ENCODE peak calls at places on chromosome 3, in ten cellular contexts. One of them, this sample, is unnamed. For H3K4me1, the result is how much of the 10 kb centered on the place peaks cover.

GRCh38 chr3:180646187-180646790 is 33.0 kb downstream of the CCDC39 start:
- DNase-seq in astrocyte: peak
- DNase-seq in neuronal stem cell: no peak
- DNase-seq in DND-41: no peak
- DNase-seq in mesenchymal stem cell: no peak
- DNase-seq in pancreas: no peak
- DNase-seq in heart right ventricle: no peak
- DNase-seq in A549: peak
- DNase-seq in left ventricle myocardium inferior: no peak
- DNase-seq in GM23338: peak
- DNase-seq in this sample: no peak

GRCh38 chr3:64049832-64050231 is 26.5 kb upstream of the PSMD6 start:
- DNase-seq in astrocyte: no peak
- DNase-seq in neuronal stem cell: peak
- DNase-seq in DND-41: no peak
- DNase-seq in mesenchymal stem cell: no peak
- DNase-seq in pancreas: no peak
- DNase-seq in heart right ventricle: no peak
- DNase-seq in A549: no peak
- DNase-seq in left ventricle myocardium inferior: no peak
- DNase-seq in GM23338: peak
- DNase-seq in this sample: no peak

GRCh38 chr3:133138017-133138416 is 99.8 kb downstream of the TMEM108 start:
- DNase-seq in astrocyte: no peak
- DNase-seq in neuronal stem cell: no peak
- DNase-seq in DND-41: no peak
- DNase-seq in mesenchymal stem cell: no peak
- DNase-seq in pancreas: no peak
- DNase-seq in heart right ventricle: no peak
- DNase-seq in A549: no peak
- DNase-seq in left ventricle myocardium inferior: no peak
- DNase-seq in GM23338: no peak
- DNase-seq in this sample: no peak

GRCh38 chr3:159620873-159621272 is 367.8 kb upstream of the IL12A start:
- DNase-seq in astrocyte: peak
- DNase-seq in neuronal stem cell: no peak
- DNase-seq in DND-41: no peak
- DNase-seq in mesenchymal stem cell: peak
- DNase-seq in pancreas: no peak
- DNase-seq in heart right ventricle: no peak
- DNase-seq in A549: peak
- DNase-seq in left ventricle myocardium inferior: no peak
- DNase-seq in GM23338: no peak
- DNase-seq in this sample: no peak

GRCh38 chr3:58585994-58586393 is 8.8 kb upstream of the FAM107A start:
- DNase-seq in astrocyte: no peak
- DNase-seq in neuronal stem cell: no peak
- DNase-seq in DND-41: no peak
- DNase-seq in mesenchymal stem cell: no peak
- DNase-seq in pancreas: no peak
- DNase-seq in heart right ventricle: no peak
- DNase-seq in A549: no peak
- DNase-seq in left ventricle myocardium inferior: no peak
- DNase-seq in GM23338: no peak
- DNase-seq in this sample: no peak

GRCh38 chr3:64187065-64187959 is 38.0 kb downstream of the PRICKLE2 start:
- DNase-seq in astrocyte: peak
- DNase-seq in neuronal stem cell: no peak
- DNase-seq in DND-41: no peak
- DNase-seq in mesenchymal stem cell: peak
- DNase-seq in pancreas: peak
- DNase-seq in heart right ventricle: peak
- DNase-seq in A549: peak
- DNase-seq in left ventricle myocardium inferior: peak
- DNase-seq in GM23338: no peak
- DNase-seq in this sample: peak

GRCh38 chr3:15861163-15861562 is 63.4 kb upstream of the ANKRD28 start:
- DNase-seq in astrocyte: no peak
- DNase-seq in neuronal stem cell: no peak
- DNase-seq in DND-41: no peak
- DNase-seq in mesenchymal stem cell: peak
- DNase-seq in pancreas: no peak
- DNase-seq in heart right ventricle: no peak
- DNase-seq in A549: no peak
- DNase-seq in left ventricle myocardium inferior: no peak
- DNase-seq in GM23338: no peak
- DNase-seq in this sample: no peak

GRCh38 chr3:132972333-132972732 is 65.9 kb upstream of the TMEM108 start:
- DNase-seq in astrocyte: peak
- DNase-seq in neuronal stem cell: no peak
- DNase-seq in DND-41: no peak
- DNase-seq in mesenchymal stem cell: no peak
- DNase-seq in pancreas: no peak
- DNase-seq in heart right ventricle: no peak
- DNase-seq in A549: no peak
- DNase-seq in left ventricle myocardium inferior: no peak
- DNase-seq in GM23338: no peak
- DNase-seq in this sample: no peak

GRCh38 chr3:127072971-127073851 is 90.3 kb downstream of the PLXNA1 start:
- DNase-seq in astrocyte: no peak
- DNase-seq in neuronal stem cell: no peak
- DNase-seq in DND-41: no peak
- DNase-seq in mesenchymal stem cell: no peak
- DNase-seq in pancreas: no peak
- DNase-seq in heart right ventricle: no peak
- DNase-seq in A549: no peak
- DNase-seq in left ventricle myocardium inferior: no peak
- DNase-seq in GM23338: no peak
- DNase-seq in this sample: peak

GRCh38 chr3:10364816-10365215 is 43.9 kb upstream of the SEC13 start:
- DNase-seq in astrocyte: no peak
- DNase-seq in neuronal stem cell: no peak
- DNase-seq in DND-41: no peak
- DNase-seq in mesenchymal stem cell: no peak
- DNase-seq in pancreas: no peak
- DNase-seq in heart right ventricle: no peak
- DNase-seq in A549: no peak
- DNase-seq in left ventricle myocardium inferior: no peak
- DNase-seq in GM23338: no peak
- DNase-seq in this sample: no peak

GRCh38 chr3:10365791-10366190 is 44.9 kb upstream of the SEC13 start:
- DNase-seq in astrocyte: peak
- DNase-seq in neuronal stem cell: no peak
- DNase-seq in DND-41: no peak
- DNase-seq in mesenchymal stem cell: peak
- DNase-seq in pancreas: no peak
- DNase-seq in heart right ventricle: no peak
- DNase-seq in A549: no peak
- DNase-seq in left ventricle myocardium inferior: no peak
- DNase-seq in GM23338: no peak
- DNase-seq in this sample: no peak

GRCh38 chr3:10366681-10367101 is 45.8 kb upstream of the SEC13 start:
- DNase-seq in astrocyte: peak
- DNase-seq in neuronal stem cell: no peak
- DNase-seq in DND-41: no peak
- DNase-seq in mesenchymal stem cell: peak
- DNase-seq in pancreas: no peak
- DNase-seq in heart right ventricle: no peak
- DNase-seq in A549: peak
- DNase-seq in left ventricle myocardium inferior: no peak
- DNase-seq in GM23338: peak
- DNase-seq in this sample: no peak

GRCh38 chr3:10363935-10364334 is 43.0 kb upstream of the SEC13 start:
- DNase-seq in astrocyte: no peak
- DNase-seq in neuronal stem cell: no peak
- DNase-seq in DND-41: no peak
- DNase-seq in mesenchymal stem cell: peak
- DNase-seq in pancreas: no peak
- DNase-seq in heart right ventricle: no peak
- DNase-seq in A549: no peak
- DNase-seq in left ventricle myocardium inferior: no peak
- DNase-seq in GM23338: no peak
- DNase-seq in this sample: no peak

GRCh38 chr3:10365316-10365715 is 44.4 kb upstream of the SEC13 start:
- DNase-seq in astrocyte: no peak
- DNase-seq in neuronal stem cell: no peak
- DNase-seq in DND-41: no peak
- DNase-seq in mesenchymal stem cell: no peak
- DNase-seq in pancreas: no peak
- DNase-seq in heart right ventricle: no peak
- DNase-seq in A549: no peak
- DNase-seq in left ventricle myocardium inferior: no peak
- DNase-seq in GM23338: no peak
- DNase-seq in this sample: no peak
- H3K4me1 ChIP-seq in astrocyte: under half
- H3K4me1 ChIP-seq in neuronal stem cell: under half
- H3K4me1 ChIP-seq in DND-41: under half
- H3K4me1 ChIP-seq in mesenchymal stem cell: under half
- H3K4me1 ChIP-seq in pancreas: under half
- H3K4me1 ChIP-seq in heart right ventricle: under half
- H3K4me1 ChIP-seq in A549: under half
- H3K4me1 ChIP-seq in left ventricle myocardium inferior: under half
- H3K4me1 ChIP-seq in GM23338: under half
- H3K4me1 ChIP-seq in this sample: under half

DNA sequence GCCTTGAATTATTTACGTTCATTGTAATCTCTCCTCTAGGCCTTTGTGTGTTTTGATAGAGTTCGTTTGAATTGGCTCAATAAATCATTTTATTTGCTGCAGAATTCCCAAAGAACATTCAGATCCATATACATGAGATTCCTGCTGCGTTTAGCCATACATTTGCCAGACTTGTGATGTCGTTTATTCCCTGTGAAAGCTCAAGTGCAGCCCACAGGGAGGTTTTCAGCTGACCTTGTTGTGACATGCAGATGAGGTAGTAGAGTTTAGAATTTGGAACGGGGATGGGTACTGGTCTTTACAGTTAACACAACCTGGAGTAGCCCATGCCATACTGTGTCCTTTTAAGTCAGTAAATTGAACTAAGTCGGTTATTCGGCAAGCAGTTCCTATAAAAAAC is at the start of gene C3orf20:
- DNase-seq in astrocyte: no peak
- DNase-seq in neuronal stem cell: no peak
- DNase-seq in DND-41: no peak
- DNase-seq in mesenchymal stem cell: no peak
- DNase-seq in pancreas: no peak
- DNase-seq in heart right ventricle: no peak
- DNase-seq in A549: no peak
- DNase-seq in left ventricle myocardium inferior: no peak
- DNase-seq in GM23338: no peak
- DNase-seq in this sample: no peak
- H3K4me1 ChIP-seq in astrocyte: under half
- H3K4me1 ChIP-seq in neuronal stem cell: under half
- H3K4me1 ChIP-seq in DND-41: under half
- H3K4me1 ChIP-seq in mesenchymal stem cell: under half
- H3K4me1 ChIP-seq in pancreas: under half
- H3K4me1 ChIP-seq in heart right ventricle: under half
- H3K4me1 ChIP-seq in A549: under half
- H3K4me1 ChIP-seq in left ventricle myocardium inferior: under half
- H3K4me1 ChIP-seq in GM23338: under half
- H3K4me1 ChIP-seq in this sample: under half

DNA sequence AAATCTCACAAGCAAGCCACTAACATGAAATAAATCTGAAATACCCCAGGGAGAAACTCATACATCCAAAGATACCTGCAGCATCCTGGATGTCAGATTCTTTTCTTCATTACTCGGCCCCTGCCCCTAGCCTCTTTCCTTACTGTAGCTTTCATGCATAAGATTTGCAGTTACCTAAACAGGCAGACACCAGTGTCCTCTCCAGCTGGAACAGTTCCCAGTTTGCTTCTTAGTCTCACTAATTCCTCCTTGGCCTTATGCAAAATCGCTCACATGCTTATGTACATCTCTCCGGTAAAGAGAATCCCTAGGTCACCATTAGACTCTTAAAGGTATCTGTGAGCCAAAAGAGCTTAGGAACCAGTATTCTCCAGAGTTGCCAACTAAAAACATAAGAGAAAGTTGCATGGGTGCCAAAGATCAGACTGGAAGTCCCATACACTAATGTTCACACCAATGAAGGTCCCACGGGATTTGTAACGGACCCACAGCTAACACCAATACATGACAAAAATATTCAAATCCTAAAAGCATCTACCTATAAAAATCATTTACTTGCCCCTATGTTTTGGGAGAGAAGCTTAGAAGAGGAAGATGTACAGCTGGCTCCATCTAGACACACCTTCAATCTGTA is 66.6 kb downstream of the CBLB start:
- DNase-seq in astrocyte: no peak
- DNase-seq in neuronal stem cell: no peak
- DNase-seq in DND-41: no peak
- DNase-seq in mesenchymal stem cell: no peak
- DNase-seq in pancreas: no peak
- DNase-seq in heart right ventricle: no peak
- DNase-seq in A549: no peak
- DNase-seq in left ventricle myocardium inferior: no peak
- DNase-seq in GM23338: no peak
- DNase-seq in this sample: no peak
- H3K4me1 ChIP-seq in astrocyte: under half
- H3K4me1 ChIP-seq in neuronal stem cell: under half
- H3K4me1 ChIP-seq in DND-41: under half
- H3K4me1 ChIP-seq in mesenchymal stem cell: under half
- H3K4me1 ChIP-seq in pancreas: under half
- H3K4me1 ChIP-seq in heart right ventricle: under half
- H3K4me1 ChIP-seq in A549: under half
- H3K4me1 ChIP-seq in left ventricle myocardium inferior: half or more
- H3K4me1 ChIP-seq in GM23338: half or more
- H3K4me1 ChIP-seq in this sample: under half

GRCh38 chr3:114852974-114853373 is 294.1 kb downstream of the ZBTB20 start:
- DNase-seq in astrocyte: no peak
- DNase-seq in neuronal stem cell: no peak
- DNase-seq in DND-41: no peak
- DNase-seq in mesenchymal stem cell: no peak
- DNase-seq in pancreas: no peak
- DNase-seq in heart right ventricle: no peak
- DNase-seq in A549: no peak
- DNase-seq in left ventricle myocardium inferior: no peak
- DNase-seq in GM23338: no peak
- DNase-seq in this sample: no peak

GRCh38 chr3:114857281-114857680 is 289.8 kb downstream of the ZBTB20 start:
- DNase-seq in astrocyte: no peak
- DNase-seq in neuronal stem cell: no peak
- DNase-seq in DND-41: no peak
- DNase-seq in mesenchymal stem cell: no peak
- DNase-seq in pancreas: no peak
- DNase-seq in heart right ventricle: no peak
- DNase-seq in A549: no peak
- DNase-seq in left ventricle myocardium inferior: no peak
- DNase-seq in GM23338: no peak
- DNase-seq in this sample: no peak

GRCh38 chr3:114858329-114858728 is 288.8 kb downstream of the ZBTB20 start:
- DNase-seq in astrocyte: no peak
- DNase-seq in neuronal stem cell: no peak
- DNase-seq in DND-41: no peak
- DNase-seq in mesenchymal stem cell: no peak
- DNase-seq in pancreas: no peak
- DNase-seq in heart right ventricle: no peak
- DNase-seq in A549: no peak
- DNase-seq in left ventricle myocardium inferior: no peak
- DNase-seq in GM23338: no peak
- DNase-seq in this sample: no peak

GRCh38 chr3:114856867-114857266 is 290.2 kb downstream of the ZBTB20 start:
- DNase-seq in astrocyte: no peak
- DNase-seq in neuronal stem cell: no peak
- DNase-seq in DND-41: no peak
- DNase-seq in mesenchymal stem cell: no peak
- DNase-seq in pancreas: no peak
- DNase-seq in heart right ventricle: no peak
- DNase-seq in A549: no peak
- DNase-seq in left ventricle myocardium inferior: no peak
- DNase-seq in GM23338: no peak
- DNase-seq in this sample: no peak

GRCh38 chr3:114855839-114856238 is 291.2 kb downstream of the ZBTB20 start:
- DNase-seq in astrocyte: no peak
- DNase-seq in neuronal stem cell: no peak
- DNase-seq in DND-41: no peak
- DNase-seq in mesenchymal stem cell: no peak
- DNase-seq in pancreas: no peak
- DNase-seq in heart right ventricle: no peak
- DNase-seq in A549: no peak
- DNase-seq in left ventricle myocardium inferior: no peak
- DNase-seq in GM23338: no peak
- DNase-seq in this sample: no peak
- H3K4me1 ChIP-seq in astrocyte: under half
- H3K4me1 ChIP-seq in neuronal stem cell: under half
- H3K4me1 ChIP-seq in DND-41: under half
- H3K4me1 ChIP-seq in mesenchymal stem cell: under half
- H3K4me1 ChIP-seq in pancreas: under half
- H3K4me1 ChIP-seq in heart right ventricle: under half
- H3K4me1 ChIP-seq in A549: under half
- H3K4me1 ChIP-seq in left ventricle myocardium inferior: under half
- H3K4me1 ChIP-seq in GM23338: under half
- H3K4me1 ChIP-seq in this sample: under half

This sample was measured in aorta.